ENCODE peak calls at places on chromosome 5, in ten cellular contexts. One of them, this sample, is unnamed.
A peak's percentile ranks its signal among the peaks of the same experiment; 100 is the strongest.

GRCh38 chr5:93574939-93575241 is 6.1 kb downstream of the NR2F1-AS1 start:
- DNase-seq in epithelial cell of esophagus: no peak
- DNase-seq in left lung: no peak
- DNase-seq in GM23338: peak; percentile 18
- DNase-seq in skeletal muscle cell: no peak
- DNase-seq in lung: no peak
- DNase-seq in heart left ventricle: no peak
- DNase-seq in right cardiac atrium: no peak
- DNase-seq in IMR-90: no peak
- DNase-seq in AG09309: no peak
- DNase-seq in this sample: no peak

GRCh38 chr5:15555176-15555575 is 55.2 kb downstream of the FBXL7 start:
- DNase-seq in epithelial cell of esophagus: no peak
- DNase-seq in AG09309: no peak
- DNase-seq in left lung: no peak
- DNase-seq in lung: no peak
- DNase-seq in heart left ventricle: no peak
- DNase-seq in skeletal muscle cell: peak; percentile 33
- DNase-seq in IMR-90: no peak
- DNase-seq in right cardiac atrium: no peak
- DNase-seq in GM23338: no peak
- DNase-seq in this sample: no peak

GRCh38 chr5:116738270-116738947 is 163.8 kb upstream of the SEMA6A start:
- DNase-seq in left lung: no peak
- DNase-seq in lung: no peak
- DNase-seq in epithelial cell of esophagus: no peak
- DNase-seq in IMR-90: no peak
- DNase-seq in right cardiac atrium: peak; percentile 49
- DNase-seq in AG09309: no peak
- DNase-seq in heart left ventricle: peak; percentile 33
- DNase-seq in GM23338: peak; percentile 20
- DNase-seq in skeletal muscle cell: no peak
- DNase-seq in this sample: no peak

GRCh38 chr5:61965074-61965473 is 340.9 kb upstream of the KIF2A start:
- DNase-seq in lung: no peak
- DNase-seq in heart left ventricle: no peak
- DNase-seq in left lung: no peak
- DNase-seq in IMR-90: no peak
- DNase-seq in skeletal muscle cell: no peak
- DNase-seq in epithelial cell of esophagus: peak; percentile 38
- DNase-seq in GM23338: no peak
- DNase-seq in AG09309: no peak
- DNase-seq in right cardiac atrium: no peak
- DNase-seq in this sample: no peak

GRCh38 chr5:175692996-175693700 is 35.3 kb downstream of the HRH2 start:
- DNase-seq in IMR-90: no peak
- DNase-seq in AG09309: no peak
- DNase-seq in GM23338: no peak
- DNase-seq in lung: no peak
- DNase-seq in right cardiac atrium: no peak
- DNase-seq in skeletal muscle cell: no peak
- DNase-seq in heart left ventricle: no peak
- DNase-seq in left lung: no peak
- DNase-seq in epithelial cell of esophagus: no peak
- DNase-seq in this sample: no peak

GRCh38 chr5:78102498-78102897 is 192.0 kb downstream of the AP3B1 start:
- DNase-seq in right cardiac atrium: no peak
- DNase-seq in GM23338: no peak
- DNase-seq in lung: no peak
- DNase-seq in epithelial cell of esophagus: peak; percentile 39
- DNase-seq in AG09309: no peak
- DNase-seq in heart left ventricle: no peak
- DNase-seq in skeletal muscle cell: no peak
- DNase-seq in IMR-90: peak; percentile 3
- DNase-seq in left lung: no peak
- DNase-seq in this sample: no peak

GRCh38 chr5:87020099-87020934 is 247.4 kb upstream of the RASA1 start:
- DNase-seq in skeletal muscle cell: no peak
- DNase-seq in epithelial cell of esophagus: peak; percentile 38
- DNase-seq in lung: peak; percentile 34
- DNase-seq in AG09309: no peak
- DNase-seq in IMR-90: peak; percentile 16
- DNase-seq in right cardiac atrium: peak; percentile 70
- DNase-seq in left lung: peak; percentile 57
- DNase-seq in GM23338: no peak
- DNase-seq in heart left ventricle: peak; percentile 63
- DNase-seq in this sample: peak; percentile 73

GRCh38 chr5:119323630-119324000 is 32.2 kb upstream of the TNFAIP8 start:
- DNase-seq in epithelial cell of esophagus: peak; percentile 95
- DNase-seq in IMR-90: peak; percentile 61
- DNase-seq in left lung: no peak
- DNase-seq in skeletal muscle cell: no peak
- DNase-seq in AG09309: no peak
- DNase-seq in right cardiac atrium: no peak
- DNase-seq in lung: no peak
- DNase-seq in GM23338: no peak
- DNase-seq in heart left ventricle: no peak
- DNase-seq in this sample: no peak

GRCh38 chr5:60652206-60652605 is 47.8 kb downstream of the DEPDC1B start:
- DNase-seq in GM23338: no peak
- DNase-seq in epithelial cell of esophagus: peak; percentile 85
- DNase-seq in AG09309: peak; percentile 79
- DNase-seq in heart left ventricle: no peak
- DNase-seq in IMR-90: peak; percentile 94
- DNase-seq in lung: no peak
- DNase-seq in skeletal muscle cell: peak; percentile 75
- DNase-seq in right cardiac atrium: no peak
- DNase-seq in left lung: no peak
- DNase-seq in this sample: no peak

DNA sequence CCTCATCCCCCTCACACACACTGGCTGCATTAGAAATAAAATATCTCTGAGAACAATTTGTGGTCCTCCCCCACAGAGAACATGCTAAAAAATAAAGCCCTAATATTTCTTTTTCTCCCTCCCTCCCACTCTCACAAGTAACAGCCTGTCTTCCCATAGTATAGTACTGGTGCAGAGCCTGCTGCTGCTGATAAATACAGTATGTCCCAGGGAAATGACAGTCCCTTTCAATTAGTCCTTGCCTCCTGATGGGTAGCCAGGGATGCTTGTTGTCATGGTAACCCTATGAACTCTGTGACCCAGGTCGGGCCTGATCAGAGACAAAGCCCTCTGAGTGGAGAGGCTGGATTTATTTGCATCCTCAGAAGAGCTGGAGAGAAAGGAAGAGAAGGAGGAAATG is 261.0 kb downstream of the FAM114A2 start:
- DNase-seq in lung: no peak
- DNase-seq in epithelial cell of esophagus: no peak
- DNase-seq in AG09309: no peak
- DNase-seq in GM23338: peak; percentile 33
- DNase-seq in IMR-90: no peak
- DNase-seq in right cardiac atrium: no peak
- DNase-seq in skeletal muscle cell: no peak
- DNase-seq in left lung: no peak
- DNase-seq in heart left ventricle: no peak
- DNase-seq in this sample: no peak
- H3K4me3 ChIP-seq in lung: no peak overlapping the region
- H3K4me3 ChIP-seq in epithelial cell of esophagus: no peak overlapping the region
- H3K4me3 ChIP-seq in AG09309: no peak overlapping the region
- H3K4me3 ChIP-seq in GM23338: no peak overlapping the region
- H3K4me3 ChIP-seq in IMR-90: no peak overlapping the region
- H3K4me3 ChIP-seq in right cardiac atrium: no peak overlapping the region
- H3K4me3 ChIP-seq in skeletal muscle cell: no peak overlapping the region
- H3K4me3 ChIP-seq in left lung: no peak overlapping the region
- H3K4me3 ChIP-seq in heart left ventricle: no peak overlapping the region
- H3K4me3 ChIP-seq in this sample: no peak overlapping the region

DNA sequence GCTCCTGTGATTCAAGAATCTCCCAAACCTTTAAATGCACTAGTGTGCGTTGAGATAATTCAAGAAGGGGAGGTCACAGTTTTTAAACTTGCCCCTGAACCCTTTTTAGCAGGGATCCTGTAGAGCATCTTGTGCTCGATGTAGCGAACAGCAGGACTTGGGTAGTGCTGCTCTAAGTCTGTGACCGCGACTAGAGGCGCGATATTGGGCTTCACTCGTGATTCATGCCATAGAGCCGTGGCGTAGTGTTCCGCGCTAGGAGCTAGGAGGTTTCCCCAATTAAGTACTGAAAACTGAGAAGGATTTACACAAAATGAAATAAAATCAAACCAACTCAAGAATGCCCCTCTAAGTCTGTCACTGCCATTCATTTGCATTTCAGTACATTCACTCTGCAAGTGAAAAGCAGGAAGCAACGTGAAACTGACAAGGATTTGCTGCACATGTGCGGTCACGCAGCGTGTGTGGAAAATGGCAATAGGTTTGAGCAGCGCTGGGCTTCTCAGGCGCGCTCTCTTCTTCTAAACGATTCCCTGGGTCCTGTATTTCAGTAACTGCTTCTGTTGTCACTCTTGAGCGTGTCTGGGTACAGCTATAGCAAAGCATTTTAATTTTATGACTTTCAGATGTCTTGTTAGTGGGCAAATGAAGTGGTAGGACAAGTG is 1135.9 kb upstream of the WWC1 start:
- DNase-seq in IMR-90: no peak
- DNase-seq in GM23338: peak; percentile 24
- DNase-seq in lung: no peak
- DNase-seq in heart left ventricle: no peak
- DNase-seq in right cardiac atrium: no peak
- DNase-seq in skeletal muscle cell: no peak
- DNase-seq in left lung: no peak
- DNase-seq in AG09309: no peak
- DNase-seq in epithelial cell of esophagus: no peak
- DNase-seq in this sample: no peak
- H3K4me3 ChIP-seq in IMR-90: no peak overlapping the region
- H3K4me3 ChIP-seq in GM23338: no peak overlapping the region
- H3K4me3 ChIP-seq in lung: no peak overlapping the region
- H3K4me3 ChIP-seq in heart left ventricle: no peak overlapping the region
- H3K4me3 ChIP-seq in right cardiac atrium: no peak overlapping the region
- H3K4me3 ChIP-seq in skeletal muscle cell: no peak overlapping the region
- H3K4me3 ChIP-seq in left lung: no peak overlapping the region
- H3K4me3 ChIP-seq in AG09309: no peak overlapping the region
- H3K4me3 ChIP-seq in epithelial cell of esophagus: no peak overlapping the region
- H3K4me3 ChIP-seq in this sample: no peak overlapping the region

GRCh38 chr5:113487411-113487778 is 858 bp downstream of the MCC start:
- DNase-seq in GM23338: peak; percentile 43
- DNase-seq in lung: no peak
- DNase-seq in skeletal muscle cell: no peak
- DNase-seq in left lung: no peak
- DNase-seq in right cardiac atrium: no peak
- DNase-seq in epithelial cell of esophagus: peak; percentile 44
- DNase-seq in AG09309: no peak
- DNase-seq in IMR-90: peak; percentile 5
- DNase-seq in heart left ventricle: no peak
- DNase-seq in this sample: no peak
- H3K4me3 ChIP-seq in GM23338: peak overlapping the region; percentile 88
- H3K4me3 ChIP-seq in lung: no peak overlapping the region
- H3K4me3 ChIP-seq in skeletal muscle cell: peak overlapping the region; percentile 83
- H3K4me3 ChIP-seq in left lung: peak overlapping the region; percentile 42
- H3K4me3 ChIP-seq in right cardiac atrium: peak overlapping the region; percentile 49
- H3K4me3 ChIP-seq in epithelial cell of esophagus: peak overlapping the region; percentile 82
- H3K4me3 ChIP-seq in AG09309: peak overlapping the region; percentile 78
- H3K4me3 ChIP-seq in IMR-90: peak overlapping the region; percentile 86
- H3K4me3 ChIP-seq in heart left ventricle: peak overlapping the region; percentile 42
- H3K4me3 ChIP-seq in this sample: peak overlapping the region; percentile 69

DNA sequence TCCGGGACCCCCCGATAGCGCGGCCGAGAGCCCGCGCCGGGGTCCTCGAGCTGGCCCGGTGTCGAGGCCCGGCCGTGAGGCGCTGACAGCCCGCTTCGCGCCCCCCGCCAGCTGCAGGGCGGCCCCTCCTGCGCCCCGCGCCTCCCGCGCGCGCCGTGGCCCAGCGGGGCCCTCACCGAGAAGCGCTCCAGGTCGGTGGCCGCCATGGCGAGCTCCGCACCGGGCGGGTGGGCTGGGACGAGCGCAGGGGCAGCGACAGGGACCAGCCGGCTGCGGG is 169 bp downstream of the SEPTIN8 start:
- DNase-seq in AG09309: no peak
- DNase-seq in heart left ventricle: no peak
- DNase-seq in epithelial cell of esophagus: no peak
- DNase-seq in IMR-90: no peak
- DNase-seq in left lung: no peak
- DNase-seq in right cardiac atrium: no peak
- DNase-seq in lung: no peak
- DNase-seq in GM23338: no peak
- DNase-seq in skeletal muscle cell: no peak
- DNase-seq in this sample: no peak
- H3K4me3 ChIP-seq in AG09309: peak overlapping the region; percentile 63
- H3K4me3 ChIP-seq in heart left ventricle: peak overlapping the region; percentile 65
- H3K4me3 ChIP-seq in epithelial cell of esophagus: peak overlapping the region; percentile 72
- H3K4me3 ChIP-seq in IMR-90: peak overlapping the region; percentile 65
- H3K4me3 ChIP-seq in left lung: peak overlapping the region; percentile 80
- H3K4me3 ChIP-seq in right cardiac atrium: peak overlapping the region; percentile 95
- H3K4me3 ChIP-seq in lung: peak overlapping the region; percentile 79
- H3K4me3 ChIP-seq in GM23338: peak overlapping the region; percentile 89
- H3K4me3 ChIP-seq in skeletal muscle cell: peak overlapping the region; percentile 74
- H3K4me3 ChIP-seq in this sample: peak overlapping the region; percentile 66

This sample was measured in ascending aorta.